ENCODE peak calls at places on chromosomes 7 and 10, in four cellular contexts. One of them, this sample, is unnamed.

GRCh38 chr7:155001756-155002410 is 1.0 kb downstream of the PAXIP1 start:
- DNase-seq in breast epithelium: no peak
- DNase-seq in neural progenitor cell: no peak
- DNase-seq in psoas muscle: no peak
- DNase-seq in this sample: no peak

GRCh38 chr10:19480296-19480695 is 335.9 kb upstream of the PLXDC2 start:
- DNase-seq in psoas muscle: no peak
- DNase-seq in breast epithelium: no peak
- DNase-seq in neural progenitor cell: no peak
- DNase-seq in this sample: no peak

GRCh38 chr10:74977913-74978847 is 133.3 kb upstream of the SAMD8 start:
- DNase-seq in neural progenitor cell: no peak
- DNase-seq in breast epithelium: no peak
- DNase-seq in psoas muscle: no peak
- DNase-seq in this sample: no peak

GRCh38 chr10:97759157-97759980 is 12.4 kb downstream of the SFRP5 start:
- DNase-seq in psoas muscle: peak; percentile 49
- DNase-seq in neural progenitor cell: peak; percentile 85
- DNase-seq in breast epithelium: no peak
- DNase-seq in this sample: peak; percentile 84

GRCh38 chr7:94092980-94093379 is 88.8 kb upstream of the BET1 start:
- DNase-seq in psoas muscle: no peak
- DNase-seq in neural progenitor cell: no peak
- DNase-seq in breast epithelium: no peak
- DNase-seq in this sample: no peak

GRCh38 chr7:44629825-44630580 is 23.6 kb downstream of the OGDH start:
- DNase-seq in psoas muscle: no peak
- DNase-seq in neural progenitor cell: no peak
- DNase-seq in breast epithelium: no peak
- DNase-seq in this sample: no peak

GRCh38 chr7:30176463-30177090 is 41.8 kb downstream of the MTURN start:
- DNase-seq in neural progenitor cell: no peak
- DNase-seq in breast epithelium: no peak
- DNase-seq in psoas muscle: no peak
- DNase-seq in this sample: no peak

GRCh38 chr7:25031432-25031831 is 51.5 kb upstream of the OSBPL3 start:
- DNase-seq in breast epithelium: no peak
- DNase-seq in neural progenitor cell: no peak
- DNase-seq in psoas muscle: no peak
- DNase-seq in this sample: no peak

GRCh38 chr7:133820584-133820983 is 306.6 kb upstream of the LRGUK start:
- DNase-seq in breast epithelium: no peak
- DNase-seq in psoas muscle: no peak
- DNase-seq in neural progenitor cell: no peak
- DNase-seq in this sample: no peak

GRCh38 chr10:11685787-11686218 is 56.4 kb upstream of the ECHDC3 start:
- DNase-seq in psoas muscle: peak; percentile 62
- DNase-seq in neural progenitor cell: no peak
- DNase-seq in breast epithelium: peak; percentile 60
- DNase-seq in this sample: no peak

GRCh38 chr10:21388541-21389068 is 136.9 kb downstream of the SKIDA1 start:
- DNase-seq in neural progenitor cell: peak; percentile 41
- DNase-seq in psoas muscle: no peak
- DNase-seq in breast epithelium: no peak
- DNase-seq in this sample: no peak

GRCh38 chr10:103696411-103697145 is 158.8 kb downstream of the SH3PXD2A start:
- DNase-seq in neural progenitor cell: peak; percentile 72
- DNase-seq in breast epithelium: no peak
- DNase-seq in psoas muscle: peak; percentile 78
- DNase-seq in this sample: peak; percentile 37

GRCh38 chr10:29160110-29160669 is 128.7 kb upstream of the LYZL1 start:
- DNase-seq in breast epithelium: no peak
- DNase-seq in neural progenitor cell: no peak
- DNase-seq in psoas muscle: no peak
- DNase-seq in this sample: peak; percentile 33

GRCh38 chr10:47420305-47421056 is 36.4 kb upstream of the ZNF488 start:
- DNase-seq in psoas muscle: no peak
- DNase-seq in breast epithelium: no peak
- DNase-seq in neural progenitor cell: peak; percentile 36
- DNase-seq in this sample: no peak

GRCh38 chr10:109773818-109774440 is 149.4 kb downstream of the XPNPEP1 start:
- DNase-seq in breast epithelium: no peak
- DNase-seq in neural progenitor cell: peak; percentile 48
- DNase-seq in psoas muscle: no peak
- DNase-seq in this sample: no peak

GRCh38 chr10:62373995-62374861 is at the start of gene ZNF365:
- DNase-seq in breast epithelium: peak; percentile 54
- DNase-seq in neural progenitor cell: peak; percentile 84
- DNase-seq in psoas muscle: peak; percentile 17
- DNase-seq in this sample: no peak

GRCh38 chr10:122863216-122863615 is 16.2 kb downstream of the FAM24B start:
- DNase-seq in neural progenitor cell: no peak
- DNase-seq in breast epithelium: no peak
- DNase-seq in psoas muscle: no peak
- DNase-seq in this sample: no peak

GRCh38 chr7:98840604-98841508 is 29.0 kb downstream of the TMEM130 start:
- DNase-seq in breast epithelium: no peak
- DNase-seq in psoas muscle: no peak
- DNase-seq in neural progenitor cell: no peak
- DNase-seq in this sample: no peak

GRCh38 chr10:102796407-102797176 is 40.6 kb downstream of the CYP17A1 start:
- DNase-seq in neural progenitor cell: no peak
- DNase-seq in psoas muscle: peak; percentile 89
- DNase-seq in breast epithelium: peak; percentile 79
- DNase-seq in this sample: no peak

GRCh38 chr10:124231188-124232135 is 138.1 kb upstream of the CHST15 start:
- DNase-seq in psoas muscle: no peak
- DNase-seq in breast epithelium: no peak
- DNase-seq in neural progenitor cell: no peak
- DNase-seq in this sample: no peak

GRCh38 chr10:13386021-13386420 is 37.9 kb upstream of the SEPHS1 start:
- DNase-seq in neural progenitor cell: no peak
- DNase-seq in breast epithelium: no peak
- DNase-seq in psoas muscle: no peak
- DNase-seq in this sample: no peak
- H3K4me3 ChIP-seq in neural progenitor cell: no peak overlapping the region
- H3K4me3 ChIP-seq in breast epithelium: no peak overlapping the region
- H3K4me3 ChIP-seq in psoas muscle: no peak overlapping the region
- H3K4me3 ChIP-seq in this sample: no peak overlapping the region

GRCh38 chr7:47579458-47579857 is 2.5 kb downstream of the TNS3 start:
- DNase-seq in psoas muscle: no peak
- DNase-seq in breast epithelium: no peak
- DNase-seq in neural progenitor cell: no peak
- DNase-seq in this sample: no peak
- H3K4me1 ChIP-seq in psoas muscle: peaks cover 29% of the 10 kb centered on the region
- H3K4me1 ChIP-seq in breast epithelium: peaks cover 33% of the 10 kb centered on the region
- H3K4me1 ChIP-seq in neural progenitor cell: peaks cover 11% of the 10 kb centered on the region
- H3K4me1 ChIP-seq in this sample: peaks cover 9% of the 10 kb centered on the region

GRCh38 chr10:69088801-69089501 is 1.0 kb downstream of the SRGN start:
- DNase-seq in breast epithelium: no peak
- DNase-seq in psoas muscle: no peak
- DNase-seq in neural progenitor cell: no peak
- DNase-seq in this sample: no peak

GRCh38 chr10:69089638-69090599 is 2.0 kb downstream of the SRGN start:
- DNase-seq in psoas muscle: no peak
- DNase-seq in breast epithelium: no peak
- DNase-seq in neural progenitor cell: no peak
- DNase-seq in this sample: no peak

GRCh38 chr10:69088471-69088769 is 517 bp downstream of the SRGN start:
- DNase-seq in psoas muscle: no peak
- DNase-seq in neural progenitor cell: no peak
- DNase-seq in breast epithelium: no peak
- DNase-seq in this sample: no peak

GRCh38 chr10:69087600-69088470 is at the start of gene SRGN:
- DNase-seq in psoas muscle: peak; percentile 31
- DNase-seq in neural progenitor cell: no peak
- DNase-seq in breast epithelium: no peak
- DNase-seq in this sample: no peak

GRCh38 chr10:69086131-69086530 is 1.8 kb upstream of the SRGN start:
- DNase-seq in psoas muscle: no peak
- DNase-seq in breast epithelium: no peak
- DNase-seq in neural progenitor cell: peak; percentile 43
- DNase-seq in this sample: no peak
- H3K4me3 ChIP-seq in psoas muscle: no peak overlapping the region
- H3K4me3 ChIP-seq in breast epithelium: peak overlapping the region; percentile 24
- H3K4me3 ChIP-seq in neural progenitor cell: no peak overlapping the region
- H3K4me3 ChIP-seq in this sample: no peak overlapping the region

GRCh38 chr7:150322114-150322832 is 882 bp upstream of the LRRC61 start:
- DNase-seq in psoas muscle: no peak
- DNase-seq in breast epithelium: no peak
- DNase-seq in neural progenitor cell: no peak
- DNase-seq in this sample: no peak
- H3K4me1 ChIP-seq in psoas muscle: no peaks in the 10 kb centered on the region
- H3K4me1 ChIP-seq in breast epithelium: peaks cover 8% of the 10 kb centered on the region
- H3K4me1 ChIP-seq in neural progenitor cell: peaks cover 9% of the 10 kb centered on the region
- H3K4me1 ChIP-seq in this sample: no peaks in the 10 kb centered on the region

GRCh38 chr7:19118896-19119301 is 1.5 kb upstream of the TWIST1 start:
- DNase-seq in psoas muscle: no peak
- DNase-seq in neural progenitor cell: peak; percentile 74
- DNase-seq in breast epithelium: no peak
- DNase-seq in this sample: no peak

GRCh38 chr7:19117870-19118608 is 603 bp upstream of the TWIST1 start:
- DNase-seq in neural progenitor cell: peak; percentile 57
- DNase-seq in psoas muscle: peak; percentile 18
- DNase-seq in breast epithelium: no peak
- DNase-seq in this sample: no peak

GRCh38 chr7:19119901-19120486 is 2.6 kb upstream of the TWIST1 start:
- DNase-seq in breast epithelium: no peak
- DNase-seq in psoas muscle: no peak
- DNase-seq in neural progenitor cell: peak; percentile 46
- DNase-seq in this sample: no peak

GRCh38 chr7:19117081-19117869 is at the start of gene TWIST1:
- DNase-seq in psoas muscle: peak; percentile 60
- DNase-seq in neural progenitor cell: peak; percentile 79
- DNase-seq in breast epithelium: no peak
- DNase-seq in this sample: no peak

GRCh38 chr7:19119372-19119771 is 1.9 kb upstream of the TWIST1 start:
- DNase-seq in psoas muscle: no peak
- DNase-seq in neural progenitor cell: no peak
- DNase-seq in breast epithelium: no peak
- DNase-seq in this sample: no peak
- H3K4me3 ChIP-seq in psoas muscle: no peak overlapping the region
- H3K4me3 ChIP-seq in neural progenitor cell: no peak overlapping the region
- H3K4me3 ChIP-seq in breast epithelium: no peak overlapping the region
- H3K4me3 ChIP-seq in this sample: no peak overlapping the region

GRCh38 chr10:70330671-70331070 is 46.9 kb upstream of the NPFFR1 start:
- DNase-seq in breast epithelium: no peak
- DNase-seq in neural progenitor cell: no peak
- DNase-seq in psoas muscle: no peak
- DNase-seq in this sample: no peak
- H3K4me1 ChIP-seq in breast epithelium: peaks cover 15% of the 10 kb centered on the region
- H3K4me1 ChIP-seq in neural progenitor cell: no peaks in the 10 kb centered on the region
- H3K4me1 ChIP-seq in psoas muscle: peaks cover 54% of the 10 kb centered on the region
- H3K4me1 ChIP-seq in this sample: no peaks in the 10 kb centered on the region

GRCh38 chr10:88987840-88988239 is 2.8 kb upstream of the FAS start:
- DNase-seq in psoas muscle: no peak
- DNase-seq in breast epithelium: no peak
- DNase-seq in neural progenitor cell: no peak
- DNase-seq in this sample: no peak

GRCh38 chr10:88989824-88990527 is 622 bp upstream of the FAS start:
- DNase-seq in psoas muscle: no peak
- DNase-seq in breast epithelium: no peak
- DNase-seq in neural progenitor cell: no peak
- DNase-seq in this sample: no peak

GRCh38 chr10:88990528-88991160 is at the start of gene FAS:
- DNase-seq in breast epithelium: peak; percentile 62
- DNase-seq in psoas muscle: peak; percentile 72
- DNase-seq in neural progenitor cell: peak; percentile 55
- DNase-seq in this sample: no peak

GRCh38 chr10:88991161-88991899 is 732 bp downstream of the FAS start:
- DNase-seq in neural progenitor cell: peak; percentile 82
- DNase-seq in psoas muscle: peak; percentile 79
- DNase-seq in breast epithelium: peak; percentile 55
- DNase-seq in this sample: no peak

DNA sequence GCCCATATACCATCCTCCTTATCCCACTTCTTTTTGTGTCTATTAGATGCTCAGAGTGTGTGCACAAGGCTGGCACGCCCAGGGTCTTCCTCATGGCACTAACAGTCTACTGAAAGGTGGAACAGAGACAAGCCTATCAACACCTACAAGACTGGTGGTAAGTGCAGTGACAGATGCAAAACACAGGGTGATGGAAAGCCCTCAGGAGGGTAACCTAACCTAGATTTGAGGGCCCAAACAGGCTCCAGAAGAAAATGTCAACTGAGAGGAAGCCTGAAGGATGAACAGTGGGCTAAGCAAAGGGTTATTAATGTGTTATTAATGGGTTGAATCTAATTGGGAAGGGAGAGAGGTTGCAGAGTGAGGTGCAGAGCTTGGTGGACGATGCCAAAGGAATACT is 1.2 kb upstream of the FAS start:
- DNase-seq in neural progenitor cell: no peak
- DNase-seq in psoas muscle: no peak
- DNase-seq in breast epithelium: no peak
- DNase-seq in this sample: no peak
- H3K4me3 ChIP-seq in neural progenitor cell: no peak overlapping the region
- H3K4me3 ChIP-seq in psoas muscle: peak overlapping the region; percentile 92
- H3K4me3 ChIP-seq in breast epithelium: peak overlapping the region; percentile 90
- H3K4me3 ChIP-seq in this sample: no peak overlapping the region

GRCh38 chr7:33471636-33472242 is 342.4 kb downstream of the BBS9 start:
- DNase-seq in breast epithelium: no peak
- DNase-seq in psoas muscle: no peak
- DNase-seq in neural progenitor cell: no peak
- DNase-seq in this sample: no peak
- H3K4me1 ChIP-seq in breast epithelium: no peaks in the 10 kb centered on the region
- H3K4me1 ChIP-seq in psoas muscle: no peaks in the 10 kb centered on the region
- H3K4me1 ChIP-seq in neural progenitor cell: peaks cover 6% of the 10 kb centered on the region
- H3K4me1 ChIP-seq in this sample: no peaks in the 10 kb centered on the region